ENCODE peak calls at places on chromosomes 4 and X, in seven cellular contexts. P is germinal center, Y is fibroblast of mammary gland, I is HT1080, W is mesendoderm, D is midbrain, M is DMS153. J is an unnamed sample.

GRCh38 chrX:68504237-68504636 is 5.4 kb downstream of the YIPF6 start:
- DNase-seq in I (peak), W (no peak), P (no peak), D (no peak), Y (peak), M (no peak), J (no peak)

GRCh38 chr4:26120098-26120795 is 200.6 kb upstream of the RBPJ start:
- DNase-seq in D (no peak), W (no peak), P (no peak), M (no peak), I (no peak), Y (peak), J (no peak)

GRCh38 chrX:20412871-20413486 is 146.3 kb upstream of the RPS6KA3 start:
- DNase-seq in I (no peak), M (no peak), P (peak), Y (no peak), D (no peak), W (no peak), J (peak)

GRCh38 chr4:56466910-56467283 is 520 bp upstream of the SRP72 start:
- DNase-seq in I (no peak), W (no peak), Y (no peak), D (peak), P (peak), M (no peak), J (peak)

GRCh38 chr4:5365071-5366008 is 314.1 kb downstream of the STK32B start:
- DNase-seq in P (no peak), D (no peak), I (peak), W (peak), M (peak), Y (peak), J (no peak)

GRCh38 chr4:5186584-5187170 is 135.4 kb downstream of the STK32B start:
- DNase-seq in M (peak), D (no peak), W (no peak), Y (no peak), I (no peak), P (no peak), J (no peak)

GRCh38 chrX:50579955-50580354 is 109.3 kb upstream of the DGKK start:
- DNase-seq in M (no peak), D (peak), Y (peak), P (peak), W (peak), I (peak), J (peak)

GRCh38 chr4:6095023-6095817 is 77.0 kb upstream of the C4orf50 start:
- DNase-seq in D (no peak), P (no peak), W (no peak), I (peak), Y (peak), M (no peak), J (no peak)

GRCh38 chr4:18641334-18641733 is 619.8 kb upstream of the LCORL start:
- DNase-seq in Y (no peak), P (no peak), I (no peak), M (no peak), D (no peak), W (no peak), J (no peak)

GRCh38 chr4:119785963-119786362 is 157.4 kb upstream of the PDE5A start:
- DNase-seq in Y (peak), D (no peak), I (no peak), W (peak), M (no peak), P (no peak), J (no peak)

GRCh38 chr4:34826660-34827059 is 1417.7 kb downstream of the ARAP2 start:
- DNase-seq in D (no peak), I (no peak), Y (no peak), W (no peak), P (no peak), M (no peak), J (no peak)

GRCh38 chrX:101191217-101191750 is 28.3 kb upstream of the DRP2 start:
- DNase-seq in M (no peak), Y (peak), D (no peak), I (no peak), W (peak), P (peak), J (no peak)

GRCh38 chr4:86918539-86919072 is 16.2 kb upstream of the AFF1 start:
- DNase-seq in M (no peak), W (no peak), I (no peak), P (no peak), D (no peak), Y (peak), J (no peak)

GRCh38 chr4:996030-996993 is 3.1 kb upstream of the SLC26A1 start:
- DNase-seq in P (no peak), D (no peak), W (no peak), M (no peak), I (no peak), Y (no peak), J (no peak)

GRCh38 chr4:185566972-185567749 is 31.9 kb upstream of the PDLIM3 start:
- DNase-seq in M (no peak), Y (peak), P (no peak), W (peak), D (peak), I (peak), J (peak)

GRCh38 chrX:120857240-120857639 is 18.4 kb downstream of the CT47B1 start:
- DNase-seq in M (no peak), P (no peak), I (peak), W (peak), Y (peak), D (no peak), J (no peak)

GRCh38 chr4:54484361-54484760 is 173.4 kb upstream of the KIT start:
- DNase-seq in Y (no peak), I (no peak), W (no peak), D (no peak), P (no peak), M (peak), J (no peak)

GRCh38 chr4:132417220-132417619 is 731.9 kb upstream of the PCDH10 start:
- DNase-seq in I (no peak), D (no peak), M (no peak), W (peak), P (no peak), Y (peak), J (no peak)

GRCh38 chr4:139853309-139853708 is 187.7 kb downstream of the MGST2 start:
- DNase-seq in Y (no peak), P (no peak), D (no peak), I (no peak), W (peak), M (no peak), J (no peak)

GRCh38 chr4:48830706-48831531 is at the start of gene OCIAD1:
- DNase-seq in W (peak), D (peak), I (peak), M (peak), P (peak), Y (peak), J (peak)

GRCh38 chrX:120672389-120672788 is 42.5 kb upstream of the C1GALT1C1 start:
- DNase-seq in P (no peak), D (no peak), M (no peak), W (no peak), Y (peak), I (peak), J (no peak)

GRCh38 chr4:110623710-110624015 is 786 bp upstream of the PITX2 start:
- DNase-seq in P (no peak), D (no peak), M (no peak), I (no peak), Y (no peak), W (no peak), J (no peak)

GRCh38 chrX:3451566-3451965 is 105.1 kb upstream of the MXRA5 start:
- DNase-seq in Y (peak), P (no peak), M (no peak), W (no peak), D (no peak), I (no peak), J (no peak)

GRCh38 chr4:118974758-118975157 is 86.1 kb downstream of the SYNPO2 start:
- DNase-seq in M (no peak), D (no peak), P (no peak), Y (peak), W (no peak), I (no peak), J (no peak)

GRCh38 chr4:72418458-72418857 is 150.6 kb downstream of the ADAMTS3 start:
- DNase-seq in D (no peak), M (peak), Y (peak), W (no peak), I (peak), P (no peak), J (peak)

GRCh38 chr4:66840178-66840577 is 705.1 kb downstream of the CENPC start:
- DNase-seq in P (no peak), M (no peak), I (no peak), W (no peak), D (no peak), Y (no peak), J (no peak)

GRCh38 chr4:38930696-38931095 is 63.1 kb downstream of the FAM114A1 start:
- DNase-seq in W (no peak), P (no peak), D (no peak), Y (no peak), M (no peak), I (no peak), J (no peak)

GRCh38 chrX:25523574-25523973 is 507.8 kb upstream of the ARX start:
- DNase-seq in W (peak), D (peak), I (peak), Y (peak), M (peak), P (no peak), J (peak)

GRCh38 chr4:132123870-132124623 is 1025.0 kb upstream of the PCDH10 start:
- DNase-seq in P (no peak), I (peak), D (no peak), W (no peak), M (no peak), Y (peak), J (no peak)

J was measured in globus pallidus.